ENCODE peak calls at places on chromosomes 3 and 15, in five cellular contexts. One of them, this sample, is unnamed.

GRCh38 chr15:70432924-70433500 is 330.3 kb downstream of the UACA start:
- DNase-seq in AG20443: no peak
- DNase-seq in astrocyte of the spinal cord: no peak
- DNase-seq in B cell: no peak
- DNase-seq in M059J: no peak
- DNase-seq in this sample: no peak

GRCh38 chr3:37863552-37863865 is 1.8 kb downstream of the CTDSPL start:
- DNase-seq in B cell: no peak
- DNase-seq in M059J: no peak
- DNase-seq in astrocyte of the spinal cord: no peak
- DNase-seq in AG20443: no peak
- DNase-seq in this sample: no peak

GRCh38 chr3:181966387-181966786 is 254.7 kb downstream of the SOX2 start:
- DNase-seq in B cell: no peak
- DNase-seq in AG20443: no peak
- DNase-seq in M059J: no peak
- DNase-seq in astrocyte of the spinal cord: no peak
- DNase-seq in this sample: no peak

GRCh38 chr3:23611737-23612295 is 193.9 kb upstream of the UBE2E1 start:
- DNase-seq in AG20443: peak; percentile 61
- DNase-seq in M059J: peak; percentile 20
- DNase-seq in B cell: peak; percentile 39
- DNase-seq in astrocyte of the spinal cord: peak; percentile 82
- DNase-seq in this sample: peak; percentile 28

GRCh38 chr15:42218953-42219596 is 11.0 kb upstream of the VPS39 start:
- DNase-seq in astrocyte of the spinal cord: no peak
- DNase-seq in AG20443: no peak
- DNase-seq in B cell: peak; percentile 27
- DNase-seq in M059J: no peak
- DNase-seq in this sample: no peak

GRCh38 chr3:45955017-45955647 is 11.9 kb downstream of the CXCR6 start:
- DNase-seq in AG20443: no peak
- DNase-seq in B cell: no peak
- DNase-seq in M059J: no peak
- DNase-seq in astrocyte of the spinal cord: no peak
- DNase-seq in this sample: no peak

GRCh38 chr15:63481105-63481810 is 23.1 kb upstream of the USP3 start:
- DNase-seq in astrocyte of the spinal cord: no peak
- DNase-seq in AG20443: peak; percentile 32
- DNase-seq in B cell: no peak
- DNase-seq in M059J: peak; percentile 87
- DNase-seq in this sample: no peak

GRCh38 chr15:66756220-66756769 is 54.3 kb downstream of the SMAD6 start:
- DNase-seq in astrocyte of the spinal cord: no peak
- DNase-seq in AG20443: no peak
- DNase-seq in B cell: no peak
- DNase-seq in M059J: no peak
- DNase-seq in this sample: no peak

GRCh38 chr15:84823580-84823878 is 6.4 kb downstream of the ALPK3 start:
- DNase-seq in B cell: no peak
- DNase-seq in astrocyte of the spinal cord: no peak
- DNase-seq in AG20443: no peak
- DNase-seq in M059J: no peak
- DNase-seq in this sample: no peak

GRCh38 chr3:172012775-172013174 is 26.6 kb upstream of the FNDC3B start:
- DNase-seq in astrocyte of the spinal cord: no peak
- DNase-seq in AG20443: no peak
- DNase-seq in B cell: no peak
- DNase-seq in M059J: no peak
- DNase-seq in this sample: no peak

GRCh38 chr3:105598047-105598796 is 231.5 kb downstream of the ALCAM start:
- DNase-seq in astrocyte of the spinal cord: peak; percentile 91
- DNase-seq in B cell: no peak
- DNase-seq in M059J: peak; percentile 98
- DNase-seq in AG20443: peak; percentile 55
- DNase-seq in this sample: no peak

GRCh38 chr3:99647081-99647480 is 8.7 kb downstream of the COL8A1 start:
- DNase-seq in M059J: no peak
- DNase-seq in AG20443: no peak
- DNase-seq in astrocyte of the spinal cord: peak; percentile 57
- DNase-seq in B cell: no peak
- DNase-seq in this sample: no peak

GRCh38 chr3:57100046-57100695 is 39.7 kb downstream of the SPATA12 start:
- DNase-seq in B cell: peak; percentile 72
- DNase-seq in AG20443: peak; percentile 81
- DNase-seq in M059J: peak; percentile 62
- DNase-seq in astrocyte of the spinal cord: peak; percentile 78
- DNase-seq in this sample: peak; percentile 59

GRCh38 chr3:171155122-171155700 is 128.7 kb upstream of the SLC2A2 start:
- DNase-seq in M059J: no peak
- DNase-seq in AG20443: no peak
- DNase-seq in astrocyte of the spinal cord: no peak
- DNase-seq in B cell: no peak
- DNase-seq in this sample: no peak

GRCh38 chr15:56982987-56983386 is 64.5 kb downstream of the TCF12 start:
- DNase-seq in B cell: no peak
- DNase-seq in M059J: no peak
- DNase-seq in astrocyte of the spinal cord: no peak
- DNase-seq in AG20443: no peak
- DNase-seq in this sample: no peak

GRCh38 chr3:155185623-155186022 is 105.5 kb downstream of the MME start:
- DNase-seq in astrocyte of the spinal cord: peak; percentile 27
- DNase-seq in B cell: no peak
- DNase-seq in M059J: peak; percentile 55
- DNase-seq in AG20443: peak; percentile 67
- DNase-seq in this sample: no peak

GRCh38 chr15:98035577-98036010 is 75.1 kb downstream of the ARRDC4 start:
- DNase-seq in B cell: no peak
- DNase-seq in M059J: peak; percentile 20
- DNase-seq in AG20443: no peak
- DNase-seq in astrocyte of the spinal cord: no peak
- DNase-seq in this sample: no peak

GRCh38 chr3:41216993-41217392 is 17.7 kb downstream of the CTNNB1 start:
- DNase-seq in M059J: no peak
- DNase-seq in AG20443: no peak
- DNase-seq in B cell: no peak
- DNase-seq in astrocyte of the spinal cord: no peak
- DNase-seq in this sample: no peak

GRCh38 chr3:59386165-59386564 is 336.3 kb upstream of the CFAP20DC start:
- DNase-seq in AG20443: no peak
- DNase-seq in astrocyte of the spinal cord: no peak
- DNase-seq in M059J: peak; percentile 50
- DNase-seq in B cell: peak; percentile 32
- DNase-seq in this sample: no peak

GRCh38 chr3:187011915-187012314 is 81.6 kb downstream of the ST6GAL1 start:
- DNase-seq in astrocyte of the spinal cord: no peak
- DNase-seq in B cell: peak; percentile 72
- DNase-seq in AG20443: no peak
- DNase-seq in M059J: no peak
- DNase-seq in this sample: no peak

GRCh38 chr15:70783610-70784021 is 20.3 kb upstream of the UACA start:
- DNase-seq in B cell: no peak
- DNase-seq in M059J: peak; percentile 79
- DNase-seq in AG20443: no peak
- DNase-seq in astrocyte of the spinal cord: peak; percentile 65
- DNase-seq in this sample: no peak

GRCh38 chr15:68315495-68316007 is 38.0 kb downstream of the FEM1B start:
- DNase-seq in astrocyte of the spinal cord: peak; percentile 80
- DNase-seq in B cell: no peak
- DNase-seq in M059J: no peak
- DNase-seq in AG20443: no peak
- DNase-seq in this sample: no peak

GRCh38 chr3:150412599-150413069 is 4.5 kb downstream of the TSC22D2 start:
- DNase-seq in M059J: peak; percentile 77
- DNase-seq in AG20443: peak; percentile 38
- DNase-seq in B cell: no peak
- DNase-seq in astrocyte of the spinal cord: peak; percentile 77
- DNase-seq in this sample: no peak

GRCh38 chr3:58173029-58173669 is 37.6 kb downstream of the DNASE1L3 start:
- DNase-seq in M059J: no peak
- DNase-seq in AG20443: no peak
- DNase-seq in astrocyte of the spinal cord: no peak
- DNase-seq in B cell: no peak
- DNase-seq in this sample: no peak

GRCh38 chr3:37741644-37742043 is 120.0 kb upstream of the CTDSPL start:
- DNase-seq in B cell: no peak
- DNase-seq in astrocyte of the spinal cord: no peak
- DNase-seq in AG20443: peak; percentile 26
- DNase-seq in M059J: peak; percentile 25
- DNase-seq in this sample: peak; percentile 3

GRCh38 chr3:171286580-171287249 is 173.5 kb downstream of the TNIK start:
- DNase-seq in M059J: peak; percentile 53
- DNase-seq in AG20443: no peak
- DNase-seq in B cell: no peak
- DNase-seq in astrocyte of the spinal cord: peak; percentile 34
- DNase-seq in this sample: no peak

GRCh38 chr15:42608767-42609488 is 33.5 kb downstream of the STARD9 start:
- DNase-seq in astrocyte of the spinal cord: no peak
- DNase-seq in AG20443: no peak
- DNase-seq in M059J: no peak
- DNase-seq in B cell: peak; percentile 21
- DNase-seq in this sample: no peak

GRCh38 chr15:62391565-62392262 is 226.6 kb upstream of the C2CD4B start:
- DNase-seq in M059J: peak; percentile 48
- DNase-seq in B cell: peak; percentile 39
- DNase-seq in AG20443: peak; percentile 81
- DNase-seq in astrocyte of the spinal cord: peak; percentile 54
- DNase-seq in this sample: no peak

GRCh38 chr3:141333796-141334626 is 34.3 kb upstream of the ZBTB38 start:
- DNase-seq in B cell: no peak
- DNase-seq in astrocyte of the spinal cord: peak; percentile 70
- DNase-seq in AG20443: no peak
- DNase-seq in M059J: peak; percentile 35
- DNase-seq in this sample: no peak

GRCh38 chr15:70597056-70597603 is 166.2 kb downstream of the UACA start:
- DNase-seq in astrocyte of the spinal cord: no peak
- DNase-seq in B cell: no peak
- DNase-seq in AG20443: peak; percentile 33
- DNase-seq in M059J: peak; percentile 72
- DNase-seq in this sample: no peak

GRCh38 chr15:40770147-40770721 is 454 bp downstream of the C15orf62 start:
- DNase-seq in M059J: no peak
- DNase-seq in B cell: peak; percentile 52
- DNase-seq in astrocyte of the spinal cord: peak; percentile 24
- DNase-seq in AG20443: no peak
- DNase-seq in this sample: no peak

This sample was measured in GDM1.